ENCODE peak calls at places on chromosomes 4 and X, in seven cellular contexts. U is mucosa of gallbladder; M is activated CD4-positive, alpha-beta T cell treated with anti-CD3 and anti-CD28 coated beads for 24 hours; A is astrocyte; G is stimulated activated CD4-positive, alpha-beta T cell treated with anti-CD3 and anti-CD28 coated beads, TNF-alpha, amount 100 ng/mL, for 48 hours; E is RCC 7860; V is T-helper 17 cell. I is an unnamed sample.

GRCh38 chrX:13938053-13938765 is 91.5 kb downstream of the GEMIN8 start:
- DNase-seq in M (no peak), G (no peak), V (no peak), E (no peak), A (no peak), U (no peak), I (no peak)

GRCh38 chr4:168883513-168883912 is 126.5 kb downstream of the CBR4 start:
- DNase-seq in M (no peak), G (no peak), A (peak), V (no peak), E (no peak), U (no peak), I (no peak)

GRCh38 chrX:70476934-70477733 is 32.5 kb downstream of the DLG3 start:
- DNase-seq in A (peak), G (no peak), V (no peak), M (no peak), U (peak), E (peak), I (peak)

GRCh38 chr4:104447346-104447745 is 47.3 kb downstream of the CXXC4 start:
- DNase-seq in G (no peak), E (no peak), A (peak), V (no peak), M (no peak), U (no peak), I (no peak)

GRCh38 chrX:31279359-31279758 is 207.5 kb upstream of the FTHL17 start:
- DNase-seq in U (no peak), A (no peak), E (no peak), G (no peak), M (no peak), V (no peak), I (peak)

GRCh38 chr4:687048-687974 is 1.6 kb downstream of the SLC49A3 start:
- DNase-seq in G (no peak), A (peak), V (no peak), E (peak), U (peak), M (no peak), I (peak)

GRCh38 chr4:28686618-28687017 is 1826.0 kb downstream of the STIM2 start:
- DNase-seq in G (no peak), A (peak), M (no peak), E (peak), U (no peak), V (no peak), I (peak)

GRCh38 chr4:60133414-60133813 is 1066.7 kb upstream of the ADGRL3 start:
- DNase-seq in U (no peak), G (no peak), A (peak), E (no peak), M (no peak), V (no peak), I (no peak)

GRCh38 chrX:135544338-135544948 is 24.0 kb downstream of the INTS6L start:
- DNase-seq in M (no peak), E (no peak), A (no peak), U (no peak), G (no peak), V (no peak), I (no peak)

GRCh38 chr4:89719536-89719935 is 117.4 kb downstream of the SNCA start:
- DNase-seq in V (no peak), E (no peak), U (no peak), M (no peak), A (no peak), G (no peak), I (no peak)